ENCODE peak calls at places on chromosomes 3 and 15, in ten cellular contexts. V is activated CD4-positive, alpha-beta T cell treated with anti-CD3 and anti-CD28 coated beads for 48 hours; Q is tibial nerve; U is posterior vena cava; R is cardiac fibroblast; M is fibroblast of pulmonary artery; E is psoas muscle; N is activated CD4-positive, CD25-positive, alpha-beta regulatory T cell; Y is HEK293T; H is epithelial cell of esophagus. T is an unnamed sample.

GRCh38 chr15:89364741-89365450 is 30.3 kb upstream of the POLG start:
- DNase-seq in V (no peak), Q (no peak), U (no peak), R (no peak), M (no peak), E (no peak), N (no peak), Y (no peak), H (no peak), T (no peak)

GRCh38 chr3:66638717-66639116 is 137.9 kb upstream of the LRIG1 start:
- DNase-seq in V (no peak), Q (no peak), U (no peak), R (no peak), M (no peak), E (no peak), N (no peak), Y (no peak), H (peak), T (no peak)

GRCh38 chr15:25710184-25710583 is 152.9 kb downstream of the ATP10A start:
- DNase-seq in V (peak), Q (peak), U (peak), R (peak), M (peak), E (peak), N (peak), Y (peak), H (no peak), T (peak)

GRCh38 chr3:149529099-149529498 is 54.6 kb downstream of the TM4SF4 start:
- DNase-seq in V (no peak), Q (no peak), U (no peak), R (no peak), M (no peak), E (no peak), N (no peak), Y (no peak), H (peak), T (no peak)

GRCh38 chr3:169894110-169894509 is 17.3 kb upstream of the SAMD7 start:
- DNase-seq in V (no peak), Q (no peak), U (no peak), R (peak), M (peak), E (no peak), N (no peak), Y (no peak), H (no peak), T (no peak)

GRCh38 chr3:150414273-150414672 is 6.2 kb downstream of the TSC22D2 start:
- DNase-seq in V (no peak), Q (no peak), U (no peak), R (peak), M (peak), E (no peak), N (no peak), Y (no peak), H (peak), T (no peak)

GRCh38 chr3:5305681-5305983 is 118.1 kb downstream of the EDEM1 start:
- DNase-seq in V (no peak), Q (no peak), U (no peak), R (no peak), M (no peak), E (no peak), N (no peak), Y (no peak), H (no peak), T (no peak)

GRCh38 chr3:135513106-135514063 is 452.1 kb upstream of the PPP2R3A start:
- DNase-seq in V (peak), Q (no peak), U (no peak), R (peak), M (peak), E (no peak), N (no peak), Y (no peak), H (peak), T (no peak)

GRCh38 chr3:15500107-15500724 is 21.3 kb downstream of the COLQ start:
- DNase-seq in V (peak), Q (no peak), U (no peak), R (no peak), M (no peak), E (no peak), N (no peak), Y (no peak), H (no peak), T (peak)

GRCh38 chr3:31043184-31043819 is 148.8 kb upstream of the GADL1 start:
- DNase-seq in V (peak), Q (peak), U (no peak), R (peak), M (peak), E (no peak), N (no peak), Y (no peak), H (peak), T (no peak)

GRCh38 chr3:126113733-126114132 is 29.8 kb upstream of the SLC41A3 start:
- DNase-seq in V (peak), Q (no peak), U (peak), R (no peak), M (no peak), E (no peak), N (no peak), Y (peak), H (no peak), T (peak)

GRCh38 chr3:72655151-72655551 is 193.1 kb downstream of the SHQ1 start:
- DNase-seq in V (no peak), Q (no peak), U (no peak), R (peak), M (peak), E (no peak), N (no peak), Y (no peak), H (no peak), T (no peak)

GRCh38 chr3:17339233-17339632 is 403.2 kb downstream of the TBC1D5 start:
- DNase-seq in V (no peak), Q (no peak), U (no peak), R (no peak), M (no peak), E (no peak), N (no peak), Y (no peak), H (no peak), T (no peak)

GRCh38 chr3:129911261-129911861 is 17.9 kb upstream of the TMCC1 start:
- DNase-seq in V (no peak), Q (peak), U (no peak), R (peak), M (no peak), E (no peak), N (no peak), Y (no peak), H (no peak), T (no peak)

GRCh38 chr15:62413786-62414185 is 248.7 kb upstream of the C2CD4B start:
- DNase-seq in V (no peak), Q (no peak), U (no peak), R (peak), M (no peak), E (no peak), N (no peak), Y (no peak), H (no peak), T (no peak)

GRCh38 chr3:59185586-59186381 is 136.0 kb upstream of the CFAP20DC start:
- DNase-seq in V (no peak), Q (no peak), U (no peak), R (peak), M (no peak), E (no peak), N (no peak), Y (no peak), H (peak), T (no peak)

GRCh38 chr3:188915137-188915536 is 256.6 kb upstream of the TPRG1 start:
- DNase-seq in V (no peak), Q (no peak), U (no peak), R (peak), M (peak), E (no peak), N (no peak), Y (no peak), H (peak), T (no peak)

GRCh38 chr15:72155021-72155621 is 36.9 kb downstream of the SENP8 start:
- DNase-seq in V (no peak), Q (peak), U (no peak), R (peak), M (peak), E (peak), N (no peak), Y (no peak), H (peak), T (no peak)

GRCh38 chr15:23806980-23807379 is 119.9 kb upstream of the NDN start:
- DNase-seq in V (no peak), Q (no peak), U (no peak), R (no peak), M (no peak), E (no peak), N (no peak), Y (no peak), H (no peak), T (no peak)

GRCh38 chr3:14633819-14634424 is 17.6 kb upstream of the CCDC174 start:
- DNase-seq in V (peak), Q (peak), U (peak), R (peak), M (peak), E (peak), N (no peak), Y (peak), H (peak), T (peak)

GRCh38 chr15:44194397-44195150 is 497 bp downstream of the FRMD5 start:
- DNase-seq in V (peak), Q (no peak), U (no peak), R (peak), M (peak), E (peak), N (peak), Y (peak), H (peak), T (peak)

GRCh38 chr3:53221827-53222182 is 34.0 kb downstream of the TKT start:
- DNase-seq in V (no peak), Q (no peak), U (no peak), R (no peak), M (no peak), E (no peak), N (no peak), Y (no peak), H (no peak), T (no peak)

GRCh38 chr15:52567886-52568568 is 803 bp downstream of the ARPP19 start:
- DNase-seq in V (peak), Q (no peak), U (peak), R (peak), M (no peak), E (no peak), N (no peak), Y (no peak), H (peak), T (peak)

GRCh38 chr3:60289356-60289935 is 961.8 kb downstream of the FHIT start:
- DNase-seq in V (no peak), Q (no peak), U (no peak), R (no peak), M (no peak), E (no peak), N (no peak), Y (no peak), H (no peak), T (no peak)

GRCh38 chr3:63207066-63207590 is 71.0 kb upstream of the SYNPR start:
- DNase-seq in V (no peak), Q (no peak), U (no peak), R (no peak), M (no peak), E (no peak), N (no peak), Y (no peak), H (peak), T (no peak)

GRCh38 chr3:113287111-113287817 is 75.9 kb downstream of the BOC start:
- DNase-seq in V (no peak), Q (no peak), U (no peak), R (peak), M (peak), E (no peak), N (no peak), Y (no peak), H (peak), T (no peak)

GRCh38 chr3:62098646-62099365 is 274.5 kb downstream of the FEZF2 start:
- DNase-seq in V (no peak), Q (no peak), U (no peak), R (no peak), M (no peak), E (no peak), N (no peak), Y (no peak), H (no peak), T (no peak)

GRCh38 chr3:194757629-194758028 is 71.9 kb downstream of the FAM43A start:
- DNase-seq in V (no peak), Q (no peak), U (no peak), R (no peak), M (no peak), E (no peak), N (no peak), Y (no peak), H (no peak), T (no peak)

GRCh38 chr3:161406594-161407555 is 35.6 kb upstream of the SPTSSB start:
- DNase-seq in V (no peak), Q (no peak), U (no peak), R (no peak), M (no peak), E (no peak), N (no peak), Y (no peak), H (no peak), T (no peak)

GRCh38 chr3:17740703-17741102 is 1.7 kb downstream of the TBC1D5 start:
- DNase-seq in V (no peak), Q (no peak), U (no peak), R (peak), M (peak), E (no peak), N (no peak), Y (no peak), H (peak), T (no peak)

GRCh38 chr15:37106490-37107001 is 6.2 kb upstream of the MEIS2 start:
- DNase-seq in V (no peak), Q (peak), U (peak), R (peak), M (peak), E (peak), N (no peak), Y (no peak), H (peak), T (no peak)

GRCh38 chr3:178482981-178483380 is 53.3 kb upstream of the KCNMB2 start:
- DNase-seq in V (no peak), Q (no peak), U (no peak), R (no peak), M (no peak), E (no peak), N (no peak), Y (no peak), H (no peak), T (no peak)

T was measured in activated naive CD8-positive, alpha-beta T cell treated with anti-CD3 and anti-CD28 coated beads for 36 hours.